ENCODE peak calls at places on chromosomes 16 and 17, in six cellular contexts. One of them, this sample, is unnamed.

GRCh38 chr17:79851461-79851817 is 12.2 kb upstream of the CBX4 start:
- ATAC-seq in GM12878: no peak
- ATAC-seq in upper lobe of left lung: no peak
- ATAC-seq in K562: no peak
- ATAC-seq in HepG2: no peak
- ATAC-seq in A549: no peak
- ATAC-seq in this sample: no peak

GRCh38 chr17:31318298-31319190 is 2.9 kb downstream of the EVI2A start:
- ATAC-seq in GM12878: peak
- ATAC-seq in upper lobe of left lung: peak
- ATAC-seq in K562: peak
- ATAC-seq in HepG2: no peak
- ATAC-seq in A549: no peak
- ATAC-seq in this sample: peak

GRCh38 chr16:57462978-57463362 is 491 bp downstream of the POLR2C start:
- ATAC-seq in GM12878: peak
- ATAC-seq in upper lobe of left lung: peak
- ATAC-seq in K562: peak
- ATAC-seq in HepG2: peak
- ATAC-seq in A549: no peak
- ATAC-seq in this sample: no peak

GRCh38 chr16:88391497-88391850 is 8.7 kb downstream of the ZNF469 start:
- ATAC-seq in GM12878: no peak
- ATAC-seq in upper lobe of left lung: no peak
- ATAC-seq in K562: no peak
- ATAC-seq in HepG2: no peak
- ATAC-seq in A549: no peak
- ATAC-seq in this sample: no peak

GRCh38 chr17:73343168-73343634 is 31.4 kb upstream of the CDC42EP4 start:
- ATAC-seq in GM12878: no peak
- ATAC-seq in upper lobe of left lung: peak
- ATAC-seq in K562: peak
- ATAC-seq in HepG2: no peak
- ATAC-seq in A549: no peak
- ATAC-seq in this sample: peak

GRCh38 chr17:32445075-32445427 is 741 bp downstream of the PSMD11 start:
- ATAC-seq in GM12878: peak
- ATAC-seq in upper lobe of left lung: peak
- ATAC-seq in K562: peak
- ATAC-seq in HepG2: peak
- ATAC-seq in A549: peak
- ATAC-seq in this sample: no peak

GRCh38 chr16:56400458-56400857 is 24.9 kb downstream of the AMFR start:
- ATAC-seq in GM12878: no peak
- ATAC-seq in upper lobe of left lung: no peak
- ATAC-seq in K562: no peak
- ATAC-seq in HepG2: no peak
- ATAC-seq in A549: no peak
- ATAC-seq in this sample: no peak

GRCh38 chr17:56908061-56908542 is 5.7 kb downstream of the TRIM25 start:
- ATAC-seq in GM12878: peak
- ATAC-seq in upper lobe of left lung: peak
- ATAC-seq in K562: no peak
- ATAC-seq in HepG2: no peak
- ATAC-seq in A549: peak
- ATAC-seq in this sample: no peak

GRCh38 chr16:30996324-30996999 is 11.5 kb downstream of the HSD3B7 start:
- ATAC-seq in GM12878: peak
- ATAC-seq in upper lobe of left lung: peak
- ATAC-seq in K562: peak
- ATAC-seq in HepG2: peak
- ATAC-seq in A549: peak
- ATAC-seq in this sample: peak

GRCh38 chr16:66539628-66540469 is 10.1 kb downstream of the TK2 start:
- ATAC-seq in GM12878: peak
- ATAC-seq in upper lobe of left lung: no peak
- ATAC-seq in K562: no peak
- ATAC-seq in HepG2: peak
- ATAC-seq in A549: no peak
- ATAC-seq in this sample: no peak

GRCh38 chr16:78851266-78851665 is 749.3 kb downstream of the MAF start:
- ATAC-seq in GM12878: no peak
- ATAC-seq in upper lobe of left lung: no peak
- ATAC-seq in K562: no peak
- ATAC-seq in HepG2: no peak
- ATAC-seq in A549: no peak
- ATAC-seq in this sample: no peak

GRCh38 chr17:83173997-83174858 is 94.8 kb downstream of the METRNL start:
- ATAC-seq in GM12878: peak
- ATAC-seq in upper lobe of left lung: peak
- ATAC-seq in K562: peak
- ATAC-seq in HepG2: peak
- ATAC-seq in A549: peak
- ATAC-seq in this sample: peak

GRCh38 chr17:78396436-78397335 is 18.2 kb downstream of the PGS1 start:
- ATAC-seq in GM12878: no peak
- ATAC-seq in upper lobe of left lung: peak
- ATAC-seq in K562: no peak
- ATAC-seq in HepG2: peak
- ATAC-seq in A549: no peak
- ATAC-seq in this sample: no peak

GRCh38 chr17:39195568-39196160 is 1.8 kb downstream of the CACNB1 start:
- ATAC-seq in GM12878: peak
- ATAC-seq in upper lobe of left lung: no peak
- ATAC-seq in K562: no peak
- ATAC-seq in HepG2: no peak
- ATAC-seq in A549: no peak
- ATAC-seq in this sample: no peak

GRCh38 chr16:50099957-50100648 is 34.3 kb downstream of the HEATR3 start:
- ATAC-seq in GM12878: no peak
- ATAC-seq in upper lobe of left lung: no peak
- ATAC-seq in K562: no peak
- ATAC-seq in HepG2: no peak
- ATAC-seq in A549: no peak
- ATAC-seq in this sample: no peak

GRCh38 chr16:22948058-22948602 is 134.2 kb downstream of the HS3ST2 start:
- ATAC-seq in GM12878: no peak
- ATAC-seq in upper lobe of left lung: peak
- ATAC-seq in K562: no peak
- ATAC-seq in HepG2: peak
- ATAC-seq in A549: no peak
- ATAC-seq in this sample: no peak

GRCh38 chr17:52546493-52546892 is 388.0 kb upstream of the CA10 start:
- ATAC-seq in GM12878: no peak
- ATAC-seq in upper lobe of left lung: no peak
- ATAC-seq in K562: no peak
- ATAC-seq in HepG2: no peak
- ATAC-seq in A549: no peak
- ATAC-seq in this sample: no peak

GRCh38 chr17:83128306-83129240 is 49.2 kb downstream of the METRNL start:
- ATAC-seq in GM12878: no peak
- ATAC-seq in upper lobe of left lung: no peak
- ATAC-seq in K562: peak
- ATAC-seq in HepG2: peak
- ATAC-seq in A549: no peak
- ATAC-seq in this sample: no peak

GRCh38 chr17:33292981-33293867 is at the start of gene ASIC2:
- ATAC-seq in GM12878: no peak
- ATAC-seq in upper lobe of left lung: peak
- ATAC-seq in K562: peak
- ATAC-seq in HepG2: no peak
- ATAC-seq in A549: peak
- ATAC-seq in this sample: no peak

GRCh38 chr17:66547170-66547865 is 244.9 kb downstream of the PRKCA start:
- ATAC-seq in GM12878: peak
- ATAC-seq in upper lobe of left lung: no peak
- ATAC-seq in K562: no peak
- ATAC-seq in HepG2: no peak
- ATAC-seq in A549: no peak
- ATAC-seq in this sample: no peak

GRCh38 chr16:50035468-50035992 is 10.5 kb downstream of the CNEP1R1 start:
- ATAC-seq in GM12878: no peak
- ATAC-seq in upper lobe of left lung: no peak
- ATAC-seq in K562: no peak
- ATAC-seq in HepG2: peak
- ATAC-seq in A549: no peak
- ATAC-seq in this sample: no peak

GRCh38 chr16:75080205-75081029 is 36.2 kb downstream of the LDHD start:
- ATAC-seq in GM12878: no peak
- ATAC-seq in upper lobe of left lung: no peak
- ATAC-seq in K562: no peak
- ATAC-seq in HepG2: no peak
- ATAC-seq in A549: peak
- ATAC-seq in this sample: no peak

GRCh38 chr17:6186998-6187397 is 116.8 kb downstream of the WSCD1 start:
- ATAC-seq in GM12878: no peak
- ATAC-seq in upper lobe of left lung: no peak
- ATAC-seq in K562: no peak
- ATAC-seq in HepG2: no peak
- ATAC-seq in A549: no peak
- ATAC-seq in this sample: no peak

GRCh38 chr17:78589031-78589675 is 12.0 kb upstream of the DNAH17 start:
- ATAC-seq in GM12878: no peak
- ATAC-seq in upper lobe of left lung: no peak
- ATAC-seq in K562: no peak
- ATAC-seq in HepG2: peak
- ATAC-seq in A549: no peak
- ATAC-seq in this sample: no peak

DNA sequence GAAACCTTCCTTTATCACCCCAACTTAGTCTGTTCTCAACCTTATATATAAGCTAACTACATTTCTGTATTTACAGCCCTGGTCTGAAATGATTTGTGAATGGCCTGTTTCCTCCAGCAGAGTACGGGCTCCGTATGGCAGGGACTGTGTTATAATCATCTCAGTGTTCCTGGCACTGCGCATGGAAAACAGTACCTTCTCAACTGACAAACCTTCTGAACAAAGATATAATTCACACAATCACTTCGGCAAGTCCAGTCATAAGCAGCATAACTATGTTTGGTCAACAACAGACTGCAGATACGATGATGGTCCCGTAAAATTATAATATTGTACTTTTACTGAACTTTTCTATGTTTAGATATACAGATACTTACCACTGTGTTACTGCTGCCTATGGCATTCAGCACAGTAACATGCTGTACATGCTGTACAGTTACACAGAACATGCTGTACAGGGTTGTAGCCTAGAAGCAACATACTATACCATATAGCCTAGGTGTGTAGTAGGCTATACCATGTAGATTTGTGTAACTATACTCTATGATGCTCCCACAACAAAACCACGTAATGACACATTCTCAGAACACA is 30.0 kb downstream of the ANKFY1 start:
- ATAC-seq in GM12878: no peak
- ATAC-seq in upper lobe of left lung: no peak
- ATAC-seq in K562: no peak
- ATAC-seq in HepG2: no peak
- ATAC-seq in A549: no peak
- ATAC-seq in this sample: no peak
- TF ChIP-seq EP300 in GM12878: no peak
- TF ChIP-seq EP300 in upper lobe of left lung: no peak
- TF ChIP-seq EP300 in K562: no peak
- TF ChIP-seq EP300 in HepG2: no peak
- TF ChIP-seq EP300 in A549: no peak
- TF ChIP-seq EP300 in this sample: no peak

GRCh38 chr16:70746040-70746707 is 54.8 kb downstream of the VAC14 start:
- ATAC-seq in GM12878: no peak
- ATAC-seq in upper lobe of left lung: peak
- ATAC-seq in K562: peak
- ATAC-seq in HepG2: peak
- ATAC-seq in A549: peak
- ATAC-seq in this sample: peak

GRCh38 chr16:70746708-70747424 is 54.1 kb downstream of the VAC14 start:
- ATAC-seq in GM12878: peak
- ATAC-seq in upper lobe of left lung: peak
- ATAC-seq in K562: peak
- ATAC-seq in HepG2: peak
- ATAC-seq in A549: peak
- ATAC-seq in this sample: peak

GRCh38 chr16:70749006-70749678 is 51.8 kb downstream of the VAC14 start:
- ATAC-seq in GM12878: no peak
- ATAC-seq in upper lobe of left lung: no peak
- ATAC-seq in K562: no peak
- ATAC-seq in HepG2: no peak
- ATAC-seq in A549: no peak
- ATAC-seq in this sample: no peak

GRCh38 chr16:70749681-70750601 is 51.0 kb downstream of the VAC14 start:
- ATAC-seq in GM12878: no peak
- ATAC-seq in upper lobe of left lung: no peak
- ATAC-seq in K562: no peak
- ATAC-seq in HepG2: no peak
- ATAC-seq in A549: no peak
- ATAC-seq in this sample: no peak

GRCh38 chr16:70747703-70748631 is 53.0 kb downstream of the VAC14 start:
- ATAC-seq in GM12878: no peak
- ATAC-seq in upper lobe of left lung: no peak
- ATAC-seq in K562: no peak
- ATAC-seq in HepG2: no peak
- ATAC-seq in A549: no peak
- ATAC-seq in this sample: no peak
- TF ChIP-seq EP300 in GM12878: no peak
- TF ChIP-seq EP300 in upper lobe of left lung: no peak
- TF ChIP-seq EP300 in K562: no peak
- TF ChIP-seq EP300 in HepG2: no peak
- TF ChIP-seq EP300 in A549: no peak
- TF ChIP-seq EP300 in this sample: no peak

GRCh38 chr17:8188408-8188839 is 1.6 kb downstream of the BORCS6 start:
- ATAC-seq in GM12878: no peak
- ATAC-seq in upper lobe of left lung: no peak
- ATAC-seq in K562: no peak
- ATAC-seq in HepG2: no peak
- ATAC-seq in A549: no peak
- ATAC-seq in this sample: no peak

GRCh38 chr17:8190506-8190905 is 526 bp upstream of the BORCS6 start:
- ATAC-seq in GM12878: no peak
- ATAC-seq in upper lobe of left lung: no peak
- ATAC-seq in K562: no peak
- ATAC-seq in HepG2: no peak
- ATAC-seq in A549: no peak
- ATAC-seq in this sample: no peak

GRCh38 chr17:8189041-8189710 is 804 bp downstream of the BORCS6 start:
- ATAC-seq in GM12878: peak
- ATAC-seq in upper lobe of left lung: no peak
- ATAC-seq in K562: peak
- ATAC-seq in HepG2: peak
- ATAC-seq in A549: no peak
- ATAC-seq in this sample: no peak

GRCh38 chr17:8187517-8188407 is 2.2 kb downstream of the BORCS6 start:
- ATAC-seq in GM12878: peak
- ATAC-seq in upper lobe of left lung: peak
- ATAC-seq in K562: peak
- ATAC-seq in HepG2: peak
- ATAC-seq in A549: peak
- ATAC-seq in this sample: peak

GRCh38 chr17:8189711-8190477 is at the start of gene BORCS6:
- ATAC-seq in GM12878: peak
- ATAC-seq in upper lobe of left lung: peak
- ATAC-seq in K562: peak
- ATAC-seq in HepG2: peak
- ATAC-seq in A549: peak
- ATAC-seq in this sample: peak
- TF ChIP-seq EP300 in GM12878: no peak
- TF ChIP-seq EP300 in upper lobe of left lung: no peak
- TF ChIP-seq EP300 in K562: no peak
- TF ChIP-seq EP300 in HepG2: no peak
- TF ChIP-seq EP300 in A549: no peak
- TF ChIP-seq EP300 in this sample: no peak

GRCh38 chr16:86432691-86433090 is 77.6 kb upstream of the FOXF1 start:
- ATAC-seq in GM12878: no peak
- ATAC-seq in upper lobe of left lung: no peak
- ATAC-seq in K562: no peak
- ATAC-seq in HepG2: no peak
- ATAC-seq in A549: no peak
- ATAC-seq in this sample: peak
- TF ChIP-seq EP300 in GM12878: no peak
- TF ChIP-seq EP300 in upper lobe of left lung: no peak
- TF ChIP-seq EP300 in K562: no peak
- TF ChIP-seq EP300 in HepG2: no peak
- TF ChIP-seq EP300 in A549: no peak
- TF ChIP-seq EP300 in this sample: peak

This sample was measured in gastroesophageal sphincter.